ENCODE peak calls at places on chromosomes 5 and 9, in five cellular contexts. U, I, R, S and E are unnamed samples.

GRCh38 chr9:92655896-92656536 is 13.9 kb downstream of the IPPK start:
- DNase-seq in U (no peak), I (no peak), R (no peak), S (no peak), E (no peak)

GRCh38 chr5:167255931-167256330 is 1035.5 kb upstream of the WWC1 start:
- DNase-seq in U (no peak), I (no peak), R (no peak), S (no peak), E (no peak)

GRCh38 chr9:87567566-87567965 is 69.9 kb downstream of the DAPK1 start:
- DNase-seq in U (no peak), I (no peak), R (no peak), S (peak; percentile 79), E (no peak)

GRCh38 chr5:141852448-141852847 is 25.8 kb downstream of the PCDH1 start:
- DNase-seq in U (no peak), I (no peak), R (no peak), S (no peak), E (no peak)

GRCh38 chr9:134178781-134179551 is 14.6 kb upstream of the RNU6ATAC start:
- DNase-seq in U (no peak), I (no peak), R (no peak), S (peak; percentile 44), E (no peak)

GRCh38 chr9:37626708-37627293 is 24.0 kb upstream of the FRMPD1 start:
- DNase-seq in U (no peak), I (no peak), R (no peak), S (no peak), E (no peak)

GRCh38 chr9:106798021-106798799 is 64.8 kb upstream of the ZNF462 start:
- DNase-seq in U (no peak), I (no peak), R (no peak), S (no peak), E (no peak)

GRCh38 chr5:34707451-34708107 is 51.5 kb downstream of the RAI14 start:
- DNase-seq in U (no peak), I (no peak), R (no peak), S (no peak), E (no peak)

GRCh38 chr5:38382898-38383297 is 124.5 kb downstream of the EGFLAM start:
- DNase-seq in U (peak; percentile 51), I (peak; percentile 82), R (peak; percentile 30), S (peak; percentile 74), E (peak; percentile 44)

GRCh38 chr5:74127377-74128338 is 501.7 kb downstream of the ARHGEF28 start:
- DNase-seq in U (no peak), I (peak; percentile 96), R (no peak), S (peak; percentile 18), E (no peak)

GRCh38 chr9:122797316-122798033 is 2.4 kb upstream of the OR1K1 start:
- DNase-seq in U (no peak), I (no peak), R (no peak), S (no peak), E (no peak)

GRCh38 chr5:139481122-139481533 is 1.4 kb downstream of the STING1 start:
- DNase-seq in U (peak; percentile 54), I (no peak), R (no peak), S (no peak), E (no peak)

GRCh38 chr9:112006361-112007020 is 109.9 kb downstream of the UGCG start:
- DNase-seq in U (no peak), I (no peak), R (no peak), S (no peak), E (no peak)